ENCODE peak calls at places on chromosomes 1 and 21, in nine cellular contexts. One of them, this sample, is unnamed.

GRCh38 chr1:116712510-116712909 is 41.7 kb upstream of the CD2 start:
- DNase-seq in AG04450: no peak
- DNase-seq in pancreas: no peak
- DNase-seq in sigmoid colon: no peak
- DNase-seq in heart left ventricle: no peak
- DNase-seq in uterus: no peak
- DNase-seq in tibial nerve: no peak
- DNase-seq in OCI-LY7: no peak
- DNase-seq in heart right ventricle: no peak
- DNase-seq in this sample: no peak

GRCh38 chr1:198681831-198682756 is 43.3 kb downstream of the PTPRC start:
- DNase-seq in AG04450: peak; percentile 70
- DNase-seq in pancreas: no peak
- DNase-seq in sigmoid colon: peak; percentile 69
- DNase-seq in heart left ventricle: peak; percentile 48
- DNase-seq in uterus: no peak
- DNase-seq in tibial nerve: peak; percentile 62
- DNase-seq in OCI-LY7: peak; percentile 98
- DNase-seq in heart right ventricle: no peak
- DNase-seq in this sample: no peak

GRCh38 chr1:212211371-212211770 is 73.8 kb upstream of the PPP2R5A start:
- DNase-seq in AG04450: no peak
- DNase-seq in pancreas: no peak
- DNase-seq in sigmoid colon: no peak
- DNase-seq in heart left ventricle: no peak
- DNase-seq in uterus: no peak
- DNase-seq in tibial nerve: no peak
- DNase-seq in OCI-LY7: no peak
- DNase-seq in heart right ventricle: no peak
- DNase-seq in this sample: no peak

GRCh38 chr1:32256473-32257226 is 5.6 kb downstream of the LCK start:
- DNase-seq in AG04450: no peak
- DNase-seq in pancreas: no peak
- DNase-seq in sigmoid colon: no peak
- DNase-seq in heart left ventricle: no peak
- DNase-seq in uterus: no peak
- DNase-seq in tibial nerve: no peak
- DNase-seq in OCI-LY7: no peak
- DNase-seq in heart right ventricle: no peak
- DNase-seq in this sample: no peak

GRCh38 chr1:231171623-231172197 is 9.9 kb downstream of the TRIM67 start:
- DNase-seq in AG04450: no peak
- DNase-seq in pancreas: no peak
- DNase-seq in sigmoid colon: no peak
- DNase-seq in heart left ventricle: no peak
- DNase-seq in uterus: no peak
- DNase-seq in tibial nerve: no peak
- DNase-seq in OCI-LY7: no peak
- DNase-seq in heart right ventricle: no peak
- DNase-seq in this sample: no peak

GRCh38 chr1:41284121-41284520 is 42.0 kb upstream of the SCMH1 start:
- DNase-seq in AG04450: no peak
- DNase-seq in pancreas: no peak
- DNase-seq in sigmoid colon: no peak
- DNase-seq in heart left ventricle: no peak
- DNase-seq in uterus: no peak
- DNase-seq in tibial nerve: no peak
- DNase-seq in OCI-LY7: no peak
- DNase-seq in heart right ventricle: no peak
- DNase-seq in this sample: no peak

GRCh38 chr1:9249534-9250335 is 15.2 kb downstream of the H6PD start:
- DNase-seq in AG04450: no peak
- DNase-seq in pancreas: peak; percentile 82
- DNase-seq in sigmoid colon: no peak
- DNase-seq in heart left ventricle: peak; percentile 58
- DNase-seq in uterus: peak; percentile 57
- DNase-seq in tibial nerve: no peak
- DNase-seq in OCI-LY7: peak; percentile 34
- DNase-seq in heart right ventricle: peak; percentile 70
- DNase-seq in this sample: no peak

GRCh38 chr1:183774938-183775337 is 30.0 kb upstream of the RGL1 start:
- DNase-seq in AG04450: no peak
- DNase-seq in pancreas: no peak
- DNase-seq in sigmoid colon: no peak
- DNase-seq in heart left ventricle: no peak
- DNase-seq in uterus: no peak
- DNase-seq in tibial nerve: no peak
- DNase-seq in OCI-LY7: no peak
- DNase-seq in heart right ventricle: no peak
- DNase-seq in this sample: no peak

GRCh38 chr1:76330993-76331603 is 256.6 kb downstream of the ST6GALNAC3 start:
- DNase-seq in AG04450: peak; percentile 36
- DNase-seq in pancreas: no peak
- DNase-seq in sigmoid colon: no peak
- DNase-seq in heart left ventricle: no peak
- DNase-seq in uterus: no peak
- DNase-seq in tibial nerve: peak; percentile 25
- DNase-seq in OCI-LY7: peak; percentile 69
- DNase-seq in heart right ventricle: no peak
- DNase-seq in this sample: no peak

GRCh38 chr1:23793018-23793781 is 2.3 kb downstream of the LYPLA2 start:
- DNase-seq in AG04450: no peak
- DNase-seq in pancreas: peak; percentile 81
- DNase-seq in sigmoid colon: no peak
- DNase-seq in heart left ventricle: peak; percentile 49
- DNase-seq in uterus: no peak
- DNase-seq in tibial nerve: no peak
- DNase-seq in OCI-LY7: no peak
- DNase-seq in heart right ventricle: no peak
- DNase-seq in this sample: no peak

GRCh38 chr1:228349701-228350171 is 56.9 kb downstream of the TRIM11 start:
- DNase-seq in AG04450: no peak
- DNase-seq in pancreas: peak; percentile 42
- DNase-seq in sigmoid colon: peak; percentile 64
- DNase-seq in heart left ventricle: no peak
- DNase-seq in uterus: peak; percentile 13
- DNase-seq in tibial nerve: no peak
- DNase-seq in OCI-LY7: no peak
- DNase-seq in heart right ventricle: peak; percentile 9
- DNase-seq in this sample: no peak

GRCh38 chr21:43355196-43355924 is 71.6 kb downstream of the SIK1 start:
- DNase-seq in AG04450: no peak
- DNase-seq in pancreas: peak; percentile 25
- DNase-seq in sigmoid colon: no peak
- DNase-seq in heart left ventricle: no peak
- DNase-seq in uterus: no peak
- DNase-seq in tibial nerve: no peak
- DNase-seq in OCI-LY7: peak; percentile 30
- DNase-seq in heart right ventricle: peak; percentile 7
- DNase-seq in this sample: no peak
- H3K27ac ChIP-seq in AG04450: no peak overlapping the region
- H3K27ac ChIP-seq in pancreas: no peak overlapping the region
- H3K27ac ChIP-seq in sigmoid colon: no peak overlapping the region
- H3K27ac ChIP-seq in heart left ventricle: no peak overlapping the region
- H3K27ac ChIP-seq in uterus: no peak overlapping the region
- H3K27ac ChIP-seq in tibial nerve: no peak overlapping the region
- H3K27ac ChIP-seq in OCI-LY7: peak overlapping the region; percentile 91
- H3K27ac ChIP-seq in heart right ventricle: no peak overlapping the region
- H3K27ac ChIP-seq in this sample: no peak overlapping the region

GRCh38 chr1:71721532-71721931 is 560.8 kb downstream of the NEGR1 start:
- DNase-seq in AG04450: no peak
- DNase-seq in pancreas: no peak
- DNase-seq in sigmoid colon: no peak
- DNase-seq in heart left ventricle: no peak
- DNase-seq in uterus: no peak
- DNase-seq in tibial nerve: no peak
- DNase-seq in OCI-LY7: no peak
- DNase-seq in heart right ventricle: no peak
- DNase-seq in this sample: no peak
- TF ChIP-seq CTCF in AG04450: no peak
- TF ChIP-seq CTCF in pancreas: no peak
- TF ChIP-seq CTCF in sigmoid colon: no peak
- TF ChIP-seq CTCF in heart left ventricle: no peak
- TF ChIP-seq CTCF in uterus: no peak
- TF ChIP-seq CTCF in tibial nerve: no peak
- TF ChIP-seq CTCF in OCI-LY7: peak; percentile 33
- TF ChIP-seq CTCF in heart right ventricle: no peak
- TF ChIP-seq CTCF in this sample: no peak

DNA sequence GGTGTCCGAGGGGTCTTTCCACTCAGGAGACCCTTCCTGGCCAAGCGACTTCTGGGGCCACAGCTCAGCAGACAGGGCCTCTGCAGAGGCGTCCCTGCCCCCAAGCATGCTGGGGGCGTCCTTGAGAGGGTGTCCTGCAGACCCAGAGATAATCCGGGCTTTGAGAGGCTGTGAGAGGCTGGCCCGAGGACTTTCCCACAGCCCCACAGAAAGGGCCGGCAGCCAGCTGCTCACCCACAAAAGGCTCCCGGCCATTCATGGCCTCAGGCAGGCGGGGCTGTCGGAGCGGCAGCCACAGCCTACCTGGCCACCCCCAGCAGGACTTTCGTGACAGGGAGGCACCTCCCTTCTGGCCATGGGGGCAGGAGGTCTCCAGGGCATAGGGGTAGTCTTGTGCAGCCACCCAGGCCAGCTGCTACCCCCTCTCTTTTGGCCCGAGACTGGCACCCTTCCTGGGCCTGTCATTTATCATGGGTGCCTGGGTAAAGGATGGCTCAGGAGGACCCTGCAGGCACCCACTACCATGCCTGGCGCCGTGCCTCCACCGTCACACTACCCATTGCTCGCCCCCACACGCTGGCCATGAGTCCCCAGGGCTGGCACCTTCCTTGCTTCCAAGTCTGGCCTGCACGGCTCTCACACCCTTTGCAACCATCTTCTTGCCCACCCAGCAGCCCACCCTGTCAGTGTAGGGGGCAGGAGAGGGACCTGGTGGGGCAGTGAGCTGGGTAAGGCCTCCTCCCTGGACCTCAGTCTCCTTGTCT is 11.1 kb upstream of the TNFRSF14 start:
- DNase-seq in AG04450: no peak
- DNase-seq in pancreas: no peak
- DNase-seq in sigmoid colon: no peak
- DNase-seq in heart left ventricle: no peak
- DNase-seq in uterus: no peak
- DNase-seq in tibial nerve: no peak
- DNase-seq in OCI-LY7: no peak
- DNase-seq in heart right ventricle: no peak
- DNase-seq in this sample: no peak
- H3K4me3 ChIP-seq in AG04450: no peak overlapping the region
- H3K4me3 ChIP-seq in pancreas: no peak overlapping the region
- H3K4me3 ChIP-seq in sigmoid colon: no peak overlapping the region
- H3K4me3 ChIP-seq in heart left ventricle: no peak overlapping the region
- H3K4me3 ChIP-seq in uterus: no peak overlapping the region
- H3K4me3 ChIP-seq in tibial nerve: no peak overlapping the region
- H3K4me3 ChIP-seq in OCI-LY7: no peak overlapping the region
- H3K4me3 ChIP-seq in heart right ventricle: no peak overlapping the region
- H3K4me3 ChIP-seq in this sample: peak overlapping the region; percentile 63

GRCh38 chr1:27611450-27611849 is 7.5 kb upstream of the AHDC1 start:
- DNase-seq in AG04450: no peak
- DNase-seq in pancreas: no peak
- DNase-seq in sigmoid colon: no peak
- DNase-seq in heart left ventricle: no peak
- DNase-seq in uterus: no peak
- DNase-seq in tibial nerve: no peak
- DNase-seq in OCI-LY7: no peak
- DNase-seq in heart right ventricle: no peak
- DNase-seq in this sample: no peak

GRCh38 chr1:27606708-27607238 is 2.8 kb upstream of the AHDC1 start:
- DNase-seq in AG04450: no peak
- DNase-seq in pancreas: no peak
- DNase-seq in sigmoid colon: no peak
- DNase-seq in heart left ventricle: no peak
- DNase-seq in uterus: no peak
- DNase-seq in tibial nerve: no peak
- DNase-seq in OCI-LY7: no peak
- DNase-seq in heart right ventricle: no peak
- DNase-seq in this sample: no peak

GRCh38 chr1:27609210-27609555 is 5.2 kb upstream of the AHDC1 start:
- DNase-seq in AG04450: no peak
- DNase-seq in pancreas: no peak
- DNase-seq in sigmoid colon: no peak
- DNase-seq in heart left ventricle: no peak
- DNase-seq in uterus: no peak
- DNase-seq in tibial nerve: no peak
- DNase-seq in OCI-LY7: no peak
- DNase-seq in heart right ventricle: no peak
- DNase-seq in this sample: no peak

GRCh38 chr1:27607239-27607804 is 3.4 kb upstream of the AHDC1 start:
- DNase-seq in AG04450: no peak
- DNase-seq in pancreas: no peak
- DNase-seq in sigmoid colon: no peak
- DNase-seq in heart left ventricle: no peak
- DNase-seq in uterus: no peak
- DNase-seq in tibial nerve: no peak
- DNase-seq in OCI-LY7: no peak
- DNase-seq in heart right ventricle: no peak
- DNase-seq in this sample: no peak

DNA sequence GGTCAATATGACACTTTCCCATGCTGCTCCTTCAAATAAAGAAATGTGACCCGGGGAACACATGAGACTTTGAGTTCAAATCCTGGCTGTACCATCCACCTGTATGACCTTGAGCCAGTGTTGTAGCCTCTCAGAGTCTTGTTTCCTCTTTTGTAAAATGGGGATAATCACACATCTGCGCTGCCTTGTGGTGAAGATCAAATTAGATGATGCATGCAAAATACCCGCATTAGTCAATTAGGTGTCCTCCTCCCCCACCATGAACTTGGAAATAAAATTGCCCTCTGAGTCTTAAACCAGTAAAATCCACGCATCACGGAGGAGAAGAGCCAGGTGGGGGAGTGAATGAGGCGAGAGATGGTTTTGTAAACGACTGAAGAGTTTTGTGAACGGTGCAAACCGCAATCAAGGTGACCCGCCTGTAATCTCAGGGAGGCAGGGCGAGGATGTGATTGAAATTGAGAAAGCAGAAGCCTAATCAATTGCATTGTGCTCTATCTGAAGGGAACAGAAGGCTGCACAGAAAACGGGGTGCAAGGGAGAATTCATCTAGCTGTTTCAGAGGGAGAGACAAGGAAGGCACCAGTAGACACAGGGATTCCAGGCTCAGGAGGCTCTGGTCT is 5.8 kb upstream of the AHDC1 start:
- DNase-seq in AG04450: no peak
- DNase-seq in pancreas: no peak
- DNase-seq in sigmoid colon: no peak
- DNase-seq in heart left ventricle: no peak
- DNase-seq in uterus: no peak
- DNase-seq in tibial nerve: no peak
- DNase-seq in OCI-LY7: peak; percentile 83
- DNase-seq in heart right ventricle: no peak
- DNase-seq in this sample: no peak
- H3K27ac ChIP-seq in AG04450: no peak overlapping the region
- H3K27ac ChIP-seq in pancreas: no peak overlapping the region
- H3K27ac ChIP-seq in sigmoid colon: no peak overlapping the region
- H3K27ac ChIP-seq in heart left ventricle: no peak overlapping the region
- H3K27ac ChIP-seq in uterus: no peak overlapping the region
- H3K27ac ChIP-seq in tibial nerve: no peak overlapping the region
- H3K27ac ChIP-seq in OCI-LY7: peak overlapping the region; percentile 84
- H3K27ac ChIP-seq in heart right ventricle: no peak overlapping the region
- H3K27ac ChIP-seq in this sample: no peak overlapping the region

GRCh38 chr1:50436489-50436888 is 13.2 kb upstream of the DMRTA2 start:
- DNase-seq in AG04450: no peak
- DNase-seq in pancreas: no peak
- DNase-seq in sigmoid colon: no peak
- DNase-seq in heart left ventricle: no peak
- DNase-seq in uterus: no peak
- DNase-seq in tibial nerve: no peak
- DNase-seq in OCI-LY7: no peak
- DNase-seq in heart right ventricle: no peak
- DNase-seq in this sample: no peak
- TF ChIP-seq CTCF in AG04450: no peak
- TF ChIP-seq CTCF in pancreas: no peak
- TF ChIP-seq CTCF in sigmoid colon: no peak
- TF ChIP-seq CTCF in heart left ventricle: no peak
- TF ChIP-seq CTCF in uterus: no peak
- TF ChIP-seq CTCF in tibial nerve: no peak
- TF ChIP-seq CTCF in OCI-LY7: no peak
- TF ChIP-seq CTCF in heart right ventricle: no peak
- TF ChIP-seq CTCF in this sample: no peak

This sample was measured in right atrium auricular region.